ENCODE peak calls at places on chromosomes 5 and 9, in eight cellular contexts. I, X, K, B, P, T, Z and Y are unnamed samples.

GRCh38 chr9:75903785-75904360 is 13.4 kb downstream of the PCSK5 start:
- DNase-seq in I (no peak), X (no peak), K (no peak), B (no peak), P (peak; percentile 76), T (no peak), Z (no peak), Y (no peak)

GRCh38 chr5:161966544-161966943 is 101.0 kb upstream of the GABRG2 start:
- DNase-seq in I (no peak), X (no peak), K (no peak), B (no peak), P (no peak), T (no peak), Z (no peak), Y (peak; percentile 69)

GRCh38 chr5:180860273-180860886 is 696 bp downstream of the ZFP62 start:
- DNase-seq in I (no peak), X (peak; percentile 25), K (peak; percentile 63), B (peak; percentile 15), P (peak; percentile 21), T (no peak), Z (peak; percentile 30), Y (peak; percentile 31)

GRCh38 chr9:117491491-117491890 is 76.6 kb upstream of the ASTN2 start:
- DNase-seq in I (no peak), X (no peak), K (no peak), B (no peak), P (no peak), T (no peak), Z (no peak), Y (no peak)

GRCh38 chr5:150298701-150299451 is 3.8 kb downstream of the ARSI start:
- DNase-seq in I (peak; percentile 22), X (no peak), K (no peak), B (no peak), P (no peak), T (no peak), Z (peak; percentile 95), Y (no peak)

GRCh38 chr9:129878253-129878652 is 43.0 kb downstream of the USP20 start:
- DNase-seq in I (peak; percentile 71), X (no peak), K (no peak), B (no peak), P (no peak), T (no peak), Z (no peak), Y (no peak)

GRCh38 chr9:71245651-71246050 is 124.2 kb upstream of the TRPM3 start:
- DNase-seq in I (no peak), X (no peak), K (no peak), B (no peak), P (no peak), T (no peak), Z (no peak), Y (no peak)

GRCh38 chr9:92359380-92360007 is 33.7 kb downstream of the CENPP start:
- DNase-seq in I (no peak), X (no peak), K (no peak), B (no peak), P (no peak), T (no peak), Z (no peak), Y (no peak)